ENCODE peak calls at places on chromosomes 7 and 10, in nine cellular contexts. One of them, this sample, is unnamed.

GRCh38 chr7:37281368-37282092 is 167.1 kb downstream of the ELMO1 start:
- DNase-seq in SW480: no peak
- DNase-seq in NCI-H1092: no peak
- DNase-seq in uterus: no peak
- DNase-seq in activated CD4-positive, alpha-beta T cell treated with anti-CD3 and anti-CD28 coated beads for 36 hours: no peak
- DNase-seq in mesothelial cell of epicardium: no peak
- DNase-seq in HFF-Myc: no peak
- DNase-seq in stimulated activated CD4-positive, alpha-beta T cell treated with anti-CD3 and anti-CD28 coated beads, Interleukin-4, amount 100 ng/mL, for 24 hours: no peak
- DNase-seq in naive thymus-derived CD8-positive, alpha-beta T cell: no peak
- DNase-seq in this sample: peak

GRCh38 chr7:41720046-41720445 is 17.2 kb upstream of the INHBA start:
- DNase-seq in SW480: no peak
- DNase-seq in NCI-H1092: no peak
- DNase-seq in uterus: no peak
- DNase-seq in activated CD4-positive, alpha-beta T cell treated with anti-CD3 and anti-CD28 coated beads for 36 hours: no peak
- DNase-seq in mesothelial cell of epicardium: no peak
- DNase-seq in HFF-Myc: no peak
- DNase-seq in stimulated activated CD4-positive, alpha-beta T cell treated with anti-CD3 and anti-CD28 coated beads, Interleukin-4, amount 100 ng/mL, for 24 hours: no peak
- DNase-seq in naive thymus-derived CD8-positive, alpha-beta T cell: no peak
- DNase-seq in this sample: no peak

GRCh38 chr10:43420369-43421200 is 11.6 kb upstream of the HNRNPF start:
- DNase-seq in SW480: peak
- DNase-seq in NCI-H1092: peak
- DNase-seq in uterus: peak
- DNase-seq in activated CD4-positive, alpha-beta T cell treated with anti-CD3 and anti-CD28 coated beads for 36 hours: peak
- DNase-seq in mesothelial cell of epicardium: peak
- DNase-seq in HFF-Myc: peak
- DNase-seq in stimulated activated CD4-positive, alpha-beta T cell treated with anti-CD3 and anti-CD28 coated beads, Interleukin-4, amount 100 ng/mL, for 24 hours: peak
- DNase-seq in naive thymus-derived CD8-positive, alpha-beta T cell: peak
- DNase-seq in this sample: peak

GRCh38 chr7:91182819-91183405 is 81.3 kb upstream of the FZD1 start:
- DNase-seq in SW480: no peak
- DNase-seq in NCI-H1092: no peak
- DNase-seq in uterus: no peak
- DNase-seq in activated CD4-positive, alpha-beta T cell treated with anti-CD3 and anti-CD28 coated beads for 36 hours: no peak
- DNase-seq in mesothelial cell of epicardium: no peak
- DNase-seq in HFF-Myc: peak
- DNase-seq in stimulated activated CD4-positive, alpha-beta T cell treated with anti-CD3 and anti-CD28 coated beads, Interleukin-4, amount 100 ng/mL, for 24 hours: no peak
- DNase-seq in naive thymus-derived CD8-positive, alpha-beta T cell: no peak
- DNase-seq in this sample: no peak

GRCh38 chr7:151993977-151994676 is 31.3 kb upstream of the GALNT11 start:
- DNase-seq in SW480: peak
- DNase-seq in NCI-H1092: no peak
- DNase-seq in uterus: no peak
- DNase-seq in activated CD4-positive, alpha-beta T cell treated with anti-CD3 and anti-CD28 coated beads for 36 hours: peak
- DNase-seq in mesothelial cell of epicardium: no peak
- DNase-seq in HFF-Myc: no peak
- DNase-seq in stimulated activated CD4-positive, alpha-beta T cell treated with anti-CD3 and anti-CD28 coated beads, Interleukin-4, amount 100 ng/mL, for 24 hours: peak
- DNase-seq in naive thymus-derived CD8-positive, alpha-beta T cell: no peak
- DNase-seq in this sample: no peak

GRCh38 chr10:34854147-34854601 is 39.1 kb upstream of the PARD3 start:
- DNase-seq in SW480: no peak
- DNase-seq in NCI-H1092: peak
- DNase-seq in uterus: peak
- DNase-seq in activated CD4-positive, alpha-beta T cell treated with anti-CD3 and anti-CD28 coated beads for 36 hours: no peak
- DNase-seq in mesothelial cell of epicardium: no peak
- DNase-seq in HFF-Myc: peak
- DNase-seq in stimulated activated CD4-positive, alpha-beta T cell treated with anti-CD3 and anti-CD28 coated beads, Interleukin-4, amount 100 ng/mL, for 24 hours: no peak
- DNase-seq in naive thymus-derived CD8-positive, alpha-beta T cell: no peak
- DNase-seq in this sample: no peak

GRCh38 chr7:17474724-17475344 is 176.4 kb downstream of the AHR start:
- DNase-seq in SW480: no peak
- DNase-seq in NCI-H1092: no peak
- DNase-seq in uterus: no peak
- DNase-seq in activated CD4-positive, alpha-beta T cell treated with anti-CD3 and anti-CD28 coated beads for 36 hours: peak
- DNase-seq in mesothelial cell of epicardium: no peak
- DNase-seq in HFF-Myc: no peak
- DNase-seq in stimulated activated CD4-positive, alpha-beta T cell treated with anti-CD3 and anti-CD28 coated beads, Interleukin-4, amount 100 ng/mL, for 24 hours: no peak
- DNase-seq in naive thymus-derived CD8-positive, alpha-beta T cell: no peak
- DNase-seq in this sample: no peak

GRCh38 chr7:129147723-129148122 is 3.2 kb downstream of the TSPAN33 start:
- DNase-seq in SW480: no peak
- DNase-seq in NCI-H1092: no peak
- DNase-seq in uterus: no peak
- DNase-seq in activated CD4-positive, alpha-beta T cell treated with anti-CD3 and anti-CD28 coated beads for 36 hours: no peak
- DNase-seq in mesothelial cell of epicardium: no peak
- DNase-seq in HFF-Myc: no peak
- DNase-seq in stimulated activated CD4-positive, alpha-beta T cell treated with anti-CD3 and anti-CD28 coated beads, Interleukin-4, amount 100 ng/mL, for 24 hours: no peak
- DNase-seq in naive thymus-derived CD8-positive, alpha-beta T cell: no peak
- DNase-seq in this sample: no peak

GRCh38 chr10:1024103-1024502 is 1.6 kb downstream of the IDI2 start:
- DNase-seq in SW480: no peak
- DNase-seq in NCI-H1092: no peak
- DNase-seq in uterus: no peak
- DNase-seq in activated CD4-positive, alpha-beta T cell treated with anti-CD3 and anti-CD28 coated beads for 36 hours: no peak
- DNase-seq in mesothelial cell of epicardium: no peak
- DNase-seq in HFF-Myc: no peak
- DNase-seq in stimulated activated CD4-positive, alpha-beta T cell treated with anti-CD3 and anti-CD28 coated beads, Interleukin-4, amount 100 ng/mL, for 24 hours: no peak
- DNase-seq in naive thymus-derived CD8-positive, alpha-beta T cell: no peak
- DNase-seq in this sample: no peak

GRCh38 chr10:114521250-114521649 is 116.9 kb upstream of the AFAP1L2 start:
- DNase-seq in SW480: no peak
- DNase-seq in NCI-H1092: no peak
- DNase-seq in uterus: no peak
- DNase-seq in activated CD4-positive, alpha-beta T cell treated with anti-CD3 and anti-CD28 coated beads for 36 hours: no peak
- DNase-seq in mesothelial cell of epicardium: no peak
- DNase-seq in HFF-Myc: no peak
- DNase-seq in stimulated activated CD4-positive, alpha-beta T cell treated with anti-CD3 and anti-CD28 coated beads, Interleukin-4, amount 100 ng/mL, for 24 hours: no peak
- DNase-seq in naive thymus-derived CD8-positive, alpha-beta T cell: no peak
- DNase-seq in this sample: no peak

GRCh38 chr10:132986076-132986475 is 43.7 kb upstream of the CFAP46 start:
- DNase-seq in SW480: no peak
- DNase-seq in NCI-H1092: no peak
- DNase-seq in uterus: no peak
- DNase-seq in activated CD4-positive, alpha-beta T cell treated with anti-CD3 and anti-CD28 coated beads for 36 hours: no peak
- DNase-seq in mesothelial cell of epicardium: no peak
- DNase-seq in HFF-Myc: no peak
- DNase-seq in stimulated activated CD4-positive, alpha-beta T cell treated with anti-CD3 and anti-CD28 coated beads, Interleukin-4, amount 100 ng/mL, for 24 hours: no peak
- DNase-seq in naive thymus-derived CD8-positive, alpha-beta T cell: peak
- DNase-seq in this sample: no peak